ENCODE peak calls at places on chromosome X, in seven cellular contexts. One of them, this sample, is unnamed.

GRCh38 chrX:37781808-37782207 is 1.9 kb downstream of the CYBB start:
- DNase-seq in GM23338: no peak
- DNase-seq in CD8-positive, alpha-beta T cell: no peak
- DNase-seq in transverse colon: no peak
- DNase-seq in IMR-90: no peak
- DNase-seq in cardiac muscle cell: no peak
- DNase-seq in astrocyte: no peak
- DNase-seq in this sample: no peak

GRCh38 chrX:76253432-76253831 is 80.6 kb downstream of the PBDC1 start:
- DNase-seq in transverse colon: peak; percentile 31
- DNase-seq in GM23338: peak; percentile 66
- DNase-seq in IMR-90: peak; percentile 56
- DNase-seq in CD8-positive, alpha-beta T cell: no peak
- DNase-seq in cardiac muscle cell: peak; percentile 43
- DNase-seq in astrocyte: no peak
- DNase-seq in this sample: peak; percentile 21

GRCh38 chrX:21638311-21638710 is 19.8 kb downstream of the KLHL34 start:
- DNase-seq in GM23338: no peak
- DNase-seq in CD8-positive, alpha-beta T cell: no peak
- DNase-seq in astrocyte: peak; percentile 50
- DNase-seq in transverse colon: no peak
- DNase-seq in cardiac muscle cell: no peak
- DNase-seq in IMR-90: peak; percentile 86
- DNase-seq in this sample: no peak

GRCh38 chrX:152412105-152412504 is 39.0 kb downstream of the GABRA3 start:
- DNase-seq in GM23338: no peak
- DNase-seq in IMR-90: no peak
- DNase-seq in transverse colon: no peak
- DNase-seq in CD8-positive, alpha-beta T cell: no peak
- DNase-seq in astrocyte: no peak
- DNase-seq in cardiac muscle cell: no peak
- DNase-seq in this sample: no peak

GRCh38 chrX:45351478-45351877 is 150.8 kb upstream of the DIPK2B start:
- DNase-seq in cardiac muscle cell: no peak
- DNase-seq in astrocyte: peak; percentile 74
- DNase-seq in GM23338: no peak
- DNase-seq in transverse colon: no peak
- DNase-seq in IMR-90: peak; percentile 69
- DNase-seq in CD8-positive, alpha-beta T cell: no peak
- DNase-seq in this sample: no peak

GRCh38 chrX:54529166-54529558 is 857 bp upstream of the GNL3L start:
- DNase-seq in IMR-90: no peak
- DNase-seq in cardiac muscle cell: no peak
- DNase-seq in astrocyte: no peak
- DNase-seq in transverse colon: no peak
- DNase-seq in CD8-positive, alpha-beta T cell: no peak
- DNase-seq in GM23338: no peak
- DNase-seq in this sample: no peak

GRCh38 chrX:41491267-41492004 is 44.3 kb downstream of the NYX start:
- DNase-seq in GM23338: peak; percentile 60
- DNase-seq in astrocyte: peak; percentile 96
- DNase-seq in transverse colon: no peak
- DNase-seq in cardiac muscle cell: no peak
- DNase-seq in IMR-90: peak; percentile 96
- DNase-seq in CD8-positive, alpha-beta T cell: no peak
- DNase-seq in this sample: peak; percentile 16

GRCh38 chrX:47574096-47574553 is 8.1 kb upstream of the TIMP1 start:
- DNase-seq in astrocyte: no peak
- DNase-seq in cardiac muscle cell: peak; percentile 30
- DNase-seq in IMR-90: no peak
- DNase-seq in CD8-positive, alpha-beta T cell: no peak
- DNase-seq in transverse colon: no peak
- DNase-seq in GM23338: peak; percentile 48
- DNase-seq in this sample: no peak

GRCh38 chrX:314049-314448 is 4.5 kb downstream of the GTPBP6 start:
- DNase-seq in cardiac muscle cell: no peak
- DNase-seq in CD8-positive, alpha-beta T cell: no peak
- DNase-seq in IMR-90: no peak
- DNase-seq in astrocyte: no peak
- DNase-seq in transverse colon: no peak
- DNase-seq in GM23338: no peak
- DNase-seq in this sample: no peak

GRCh38 chrX:316351-317325 is 2.0 kb downstream of the GTPBP6 start:
- DNase-seq in GM23338: no peak
- DNase-seq in CD8-positive, alpha-beta T cell: no peak
- DNase-seq in astrocyte: no peak
- DNase-seq in transverse colon: peak; percentile 19
- DNase-seq in cardiac muscle cell: no peak
- DNase-seq in IMR-90: no peak
- DNase-seq in this sample: no peak

GRCh38 chrX:312621-313331 is 5.8 kb downstream of the GTPBP6 start:
- DNase-seq in IMR-90: no peak
- DNase-seq in cardiac muscle cell: no peak
- DNase-seq in transverse colon: no peak
- DNase-seq in astrocyte: no peak
- DNase-seq in CD8-positive, alpha-beta T cell: no peak
- DNase-seq in GM23338: no peak
- DNase-seq in this sample: no peak

GRCh38 chrX:313546-313945 is 5.0 kb downstream of the GTPBP6 start:
- DNase-seq in cardiac muscle cell: no peak
- DNase-seq in CD8-positive, alpha-beta T cell: no peak
- DNase-seq in transverse colon: no peak
- DNase-seq in astrocyte: no peak
- DNase-seq in IMR-90: no peak
- DNase-seq in GM23338: no peak
- DNase-seq in this sample: no peak

DNA sequence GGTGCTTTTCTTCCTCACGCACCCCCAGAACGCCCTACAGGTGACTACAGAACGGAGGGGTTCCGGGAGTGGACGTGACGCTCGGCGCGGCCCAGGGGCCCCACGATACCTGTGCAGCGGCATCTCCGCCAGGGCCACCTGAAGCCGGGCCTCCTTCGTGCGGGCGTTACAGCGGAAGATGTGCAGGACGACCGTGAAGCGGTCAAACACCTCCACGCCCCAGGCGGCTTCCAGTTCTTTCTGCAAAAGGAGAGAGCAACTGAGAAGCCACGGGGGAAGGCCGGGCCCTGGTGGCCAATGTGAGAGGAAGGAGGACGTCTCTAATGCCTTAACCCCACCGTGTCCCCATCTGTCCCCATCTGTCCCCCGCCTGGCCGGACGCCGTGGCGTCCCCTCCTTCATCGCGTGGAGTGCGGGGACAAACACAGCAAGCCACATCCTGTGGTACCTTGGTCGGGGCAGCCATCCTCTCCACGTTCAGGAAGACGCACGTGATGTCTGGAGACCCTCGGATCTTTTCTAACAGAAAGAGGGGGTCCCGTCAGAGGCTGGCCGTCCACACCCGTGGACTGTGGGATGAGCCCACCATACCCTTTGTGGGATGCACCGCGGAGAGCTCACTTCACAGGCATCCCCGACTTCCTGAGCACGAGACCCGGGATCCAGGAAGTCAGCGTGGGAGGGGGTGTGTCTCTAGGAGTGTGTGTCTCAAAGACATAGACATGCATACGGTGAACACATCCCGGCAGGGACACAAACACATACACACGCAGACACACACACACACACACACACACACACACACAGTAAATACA is 3.6 kb downstream of the GTPBP6 start:
- DNase-seq in IMR-90: no peak
- DNase-seq in cardiac muscle cell: no peak
- DNase-seq in transverse colon: no peak
- DNase-seq in GM23338: no peak
- DNase-seq in astrocyte: no peak
- DNase-seq in CD8-positive, alpha-beta T cell: no peak
- DNase-seq in this sample: no peak
- H3K36me3 ChIP-seq in IMR-90: peaks cover 42% of the 10 kb centered on the region
- H3K36me3 ChIP-seq in cardiac muscle cell: peaks cover 18% of the 10 kb centered on the region
- H3K36me3 ChIP-seq in transverse colon: no peaks in the 10 kb centered on the region
- H3K36me3 ChIP-seq in GM23338: peaks cover 6% of the 10 kb centered on the region
- H3K36me3 ChIP-seq in astrocyte: peaks cover 8% of the 10 kb centered on the region
- H3K36me3 ChIP-seq in CD8-positive, alpha-beta T cell: peaks cover 29% of the 10 kb centered on the region
- H3K36me3 ChIP-seq in this sample: no peaks in the 10 kb centered on the region

DNA sequence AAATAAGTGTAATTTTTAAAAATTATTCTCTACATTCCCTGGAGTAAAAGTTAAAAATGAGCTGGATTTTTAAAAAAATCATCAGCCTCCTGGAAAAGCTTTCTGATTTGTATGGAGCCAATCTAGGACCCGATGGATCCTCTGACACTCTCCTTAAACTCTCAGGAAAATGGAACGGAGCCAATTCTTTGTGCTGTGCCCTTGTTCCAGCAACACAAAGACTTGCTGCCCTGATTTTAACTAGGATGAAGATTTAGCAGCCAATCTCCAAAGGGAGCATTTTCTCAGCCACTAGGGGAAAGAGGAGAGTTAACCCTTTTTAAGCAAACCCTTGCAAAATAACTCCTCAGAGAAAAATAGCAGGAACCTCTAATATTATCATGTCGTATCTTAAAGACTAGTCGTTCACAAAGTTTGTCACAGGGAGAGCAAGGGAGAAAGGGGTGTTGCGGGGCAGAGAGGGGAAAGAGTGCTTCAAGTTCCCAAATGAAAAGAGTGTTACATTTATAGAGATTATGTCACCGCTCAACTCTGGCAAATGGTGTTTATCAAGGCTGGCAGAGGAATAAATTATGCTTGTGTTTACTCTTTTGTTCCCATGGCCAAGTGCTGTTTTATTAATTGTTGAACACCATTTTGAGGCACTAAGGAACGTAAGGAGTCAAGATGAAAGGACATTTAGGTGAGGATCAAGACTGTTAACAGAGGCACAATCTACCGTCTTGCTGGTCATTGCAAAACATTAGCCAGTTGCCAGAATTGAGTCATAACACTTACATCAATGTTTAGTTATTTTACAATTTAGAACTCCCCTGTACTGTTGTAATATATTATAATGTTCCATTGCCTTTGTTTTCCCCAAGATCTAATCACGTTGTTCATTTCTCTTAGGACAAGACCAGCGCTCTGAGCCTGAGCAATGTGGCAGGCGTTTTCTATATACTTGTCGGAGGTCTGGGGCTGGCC is 250.7 kb downstream of the THOC2 start:
- DNase-seq in IMR-90: peak; percentile 27
- DNase-seq in GM23338: peak; percentile 35
- DNase-seq in CD8-positive, alpha-beta T cell: no peak
- DNase-seq in cardiac muscle cell: peak; percentile 52
- DNase-seq in transverse colon: no peak
- DNase-seq in astrocyte: peak; percentile 67
- DNase-seq in this sample: no peak
- H3K4me3 ChIP-seq in IMR-90: no peak overlapping the region
- H3K4me3 ChIP-seq in GM23338: no peak overlapping the region
- H3K4me3 ChIP-seq in CD8-positive, alpha-beta T cell: no peak overlapping the region
- H3K4me3 ChIP-seq in cardiac muscle cell: no peak overlapping the region
- H3K4me3 ChIP-seq in transverse colon: no peak overlapping the region
- H3K4me3 ChIP-seq in astrocyte: no peak overlapping the region
- H3K4me3 ChIP-seq in this sample: no peak overlapping the region

GRCh38 chrX:40101430-40101802 is 3.7 kb upstream of the BCOR start:
- DNase-seq in CD8-positive, alpha-beta T cell: no peak
- DNase-seq in IMR-90: no peak
- DNase-seq in astrocyte: no peak
- DNase-seq in transverse colon: no peak
- DNase-seq in cardiac muscle cell: no peak
- DNase-seq in GM23338: no peak
- DNase-seq in this sample: no peak
- H3K4me1 ChIP-seq in CD8-positive, alpha-beta T cell: peaks cover 9% of the 10 kb centered on the region
- H3K4me1 ChIP-seq in IMR-90: no peaks in the 10 kb centered on the region
- H3K4me1 ChIP-seq in astrocyte: peaks cover 9% of the 10 kb centered on the region
- H3K4me1 ChIP-seq in transverse colon: peaks cover 34% of the 10 kb centered on the region
- H3K4me1 ChIP-seq in cardiac muscle cell: peaks cover 47% of the 10 kb centered on the region
- H3K4me1 ChIP-seq in GM23338: peaks cover 28% of the 10 kb centered on the region
- H3K4me1 ChIP-seq in this sample: no peaks in the 10 kb centered on the region

GRCh38 chrX:77704881-77705280 is 81.1 kb downstream of the ATRX start:
- DNase-seq in transverse colon: no peak
- DNase-seq in astrocyte: no peak
- DNase-seq in IMR-90: no peak
- DNase-seq in GM23338: no peak
- DNase-seq in CD8-positive, alpha-beta T cell: no peak
- DNase-seq in cardiac muscle cell: no peak
- DNase-seq in this sample: no peak
- H3K36me3 ChIP-seq in transverse colon: no peaks in the 10 kb centered on the region
- H3K36me3 ChIP-seq in astrocyte: no peaks in the 10 kb centered on the region
- H3K36me3 ChIP-seq in IMR-90: peaks cover 3% of the 10 kb centered on the region
- H3K36me3 ChIP-seq in GM23338: no peaks in the 10 kb centered on the region
- H3K36me3 ChIP-seq in CD8-positive, alpha-beta T cell: no peaks in the 10 kb centered on the region
- H3K36me3 ChIP-seq in cardiac muscle cell: no peaks in the 10 kb centered on the region
- H3K36me3 ChIP-seq in this sample: no peaks in the 10 kb centered on the region

GRCh38 chrX:40146471-40147398 is 49.0 kb upstream of the BCOR start:
- DNase-seq in astrocyte: peak; percentile 56
- DNase-seq in cardiac muscle cell: peak; percentile 75
- DNase-seq in GM23338: peak; percentile 62
- DNase-seq in transverse colon: no peak
- DNase-seq in IMR-90: peak; percentile 46
- DNase-seq in CD8-positive, alpha-beta T cell: no peak
- DNase-seq in this sample: peak; percentile 44
- H3K4me3 ChIP-seq in astrocyte: peak overlapping the region; percentile 57
- H3K4me3 ChIP-seq in cardiac muscle cell: peak overlapping the region; percentile 44
- H3K4me3 ChIP-seq in GM23338: peak overlapping the region; percentile 58
- H3K4me3 ChIP-seq in transverse colon: peak overlapping the region; percentile 56
- H3K4me3 ChIP-seq in IMR-90: peak overlapping the region; percentile 46
- H3K4me3 ChIP-seq in CD8-positive, alpha-beta T cell: peak overlapping the region; percentile 39
- H3K4me3 ChIP-seq in this sample: peak overlapping the region; percentile 30

DNA sequence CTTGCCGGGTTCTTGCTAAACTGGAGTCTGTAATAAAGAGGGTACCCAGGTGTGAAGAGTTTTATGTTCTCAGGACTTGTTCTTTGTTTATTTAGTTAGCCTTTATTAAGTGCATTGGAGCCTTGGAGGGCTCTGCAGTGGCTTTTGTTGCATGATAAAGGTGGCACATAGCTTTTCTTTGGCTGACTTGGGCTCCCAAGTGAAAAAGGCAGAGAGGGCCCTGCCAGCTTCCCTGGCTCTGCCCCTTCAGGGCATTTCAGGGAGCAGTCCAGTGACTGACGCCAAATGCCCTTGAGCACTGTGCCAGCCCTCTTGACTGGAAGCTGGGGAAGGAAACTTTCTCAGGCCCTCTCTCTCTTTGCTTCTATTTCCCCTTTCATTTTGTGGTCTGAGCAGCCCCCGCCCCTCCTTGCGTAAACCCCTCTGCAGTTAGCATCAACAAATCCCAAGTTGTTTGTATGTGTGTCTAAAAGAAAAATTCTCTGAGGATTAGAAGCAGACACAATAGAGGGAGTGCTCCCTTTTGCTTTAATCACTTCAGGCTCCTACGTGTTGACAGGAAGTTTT is 152.2 kb downstream of the NHS start:
- DNase-seq in cardiac muscle cell: no peak
- DNase-seq in astrocyte: no peak
- DNase-seq in GM23338: no peak
- DNase-seq in transverse colon: no peak
- DNase-seq in CD8-positive, alpha-beta T cell: no peak
- DNase-seq in IMR-90: peak; percentile 35
- DNase-seq in this sample: no peak
- H3K4me1 ChIP-seq in cardiac muscle cell: peaks cover 9% of the 10 kb centered on the region
- H3K4me1 ChIP-seq in astrocyte: peaks cover 21% of the 10 kb centered on the region
- H3K4me1 ChIP-seq in GM23338: peaks cover 29% of the 10 kb centered on the region
- H3K4me1 ChIP-seq in transverse colon: no peaks in the 10 kb centered on the region
- H3K4me1 ChIP-seq in CD8-positive, alpha-beta T cell: no peaks in the 10 kb centered on the region
- H3K4me1 ChIP-seq in IMR-90: peaks cover 9% of the 10 kb centered on the region
- H3K4me1 ChIP-seq in this sample: no peaks in the 10 kb centered on the region

GRCh38 chrX:118588715-118589114 is 93.1 kb downstream of the DOCK11 start:
- DNase-seq in astrocyte: peak; percentile 8
- DNase-seq in CD8-positive, alpha-beta T cell: no peak
- DNase-seq in transverse colon: no peak
- DNase-seq in cardiac muscle cell: no peak
- DNase-seq in IMR-90: no peak
- DNase-seq in GM23338: no peak
- DNase-seq in this sample: no peak

GRCh38 chrX:118579417-118579816 is 83.8 kb downstream of the DOCK11 start:
- DNase-seq in GM23338: no peak
- DNase-seq in cardiac muscle cell: peak; percentile 17
- DNase-seq in astrocyte: no peak
- DNase-seq in CD8-positive, alpha-beta T cell: no peak
- DNase-seq in IMR-90: no peak
- DNase-seq in transverse colon: no peak
- DNase-seq in this sample: no peak

GRCh38 chrX:118585296-118585695 is 89.7 kb downstream of the DOCK11 start:
- DNase-seq in astrocyte: no peak
- DNase-seq in CD8-positive, alpha-beta T cell: no peak
- DNase-seq in GM23338: no peak
- DNase-seq in transverse colon: no peak
- DNase-seq in IMR-90: no peak
- DNase-seq in cardiac muscle cell: no peak
- DNase-seq in this sample: no peak
- H3K36me3 ChIP-seq in astrocyte: no peaks in the 10 kb centered on the region
- H3K36me3 ChIP-seq in CD8-positive, alpha-beta T cell: peaks cover 28% of the 10 kb centered on the region
- H3K36me3 ChIP-seq in GM23338: no peaks in the 10 kb centered on the region
- H3K36me3 ChIP-seq in transverse colon: no peaks in the 10 kb centered on the region
- H3K36me3 ChIP-seq in IMR-90: peaks cover 5% of the 10 kb centered on the region
- H3K36me3 ChIP-seq in cardiac muscle cell: no peaks in the 10 kb centered on the region
- H3K36me3 ChIP-seq in this sample: no peaks in the 10 kb centered on the region